ENCODE peak calls at places on chromosome 17, in eight cellular contexts. Q, K, F, S, R, J, B and C are unnamed samples.

GRCh38 chr17:79325707-79326106 is 251.1 kb downstream of the ENGASE start:
- DNase-seq in B (no peak), Q (no peak), J (no peak), S (no peak), K (no peak), R (no peak), F (no peak), C (no peak)

GRCh38 chr17:72536788-72537187 is 416.0 kb downstream of the SOX9 start:
- DNase-seq in S (no peak), J (no peak), R (no peak), K (no peak), Q (no peak), B (no peak), F (no peak), C (no peak)

GRCh38 chr17:64146418-64147109 is 16.6 kb upstream of the ERN1 start:
- DNase-seq in R (no peak), J (peak), S (peak), B (no peak), F (peak), K (peak), Q (peak), C (peak)

GRCh38 chr17:44363613-44364159 is at the start of gene FAM171A2:
- DNase-seq in S (peak), R (no peak), Q (peak), J (peak), K (peak), B (peak), F (peak), C (no peak)

GRCh38 chr17:50778471-50778870 is 11.2 kb upstream of the ANKRD40CL start:
- DNase-seq in Q (no peak), K (no peak), R (no peak), F (no peak), J (no peak), S (no peak), B (no peak), C (no peak)

GRCh38 chr17:40317345-40317873 is 8.4 kb downstream of the RARA start:
- DNase-seq in J (no peak), R (no peak), F (no peak), S (no peak), K (peak), B (no peak), Q (peak), C (no peak)

GRCh38 chr17:28357901-28358197 is 522 bp upstream of the POLDIP2 start:
- DNase-seq in S (no peak), F (no peak), Q (no peak), K (no peak), R (no peak), J (no peak), B (no peak), C (no peak)

GRCh38 chr17:70535986-70536385 is 366.7 kb downstream of the KCNJ2 start:
- DNase-seq in S (no peak), B (no peak), J (no peak), K (no peak), F (no peak), R (no peak), Q (peak), C (no peak)

GRCh38 chr17:19461139-19461538 is 50.1 kb downstream of the RNF112 start:
- DNase-seq in Q (no peak), R (no peak), K (no peak), S (no peak), J (no peak), F (no peak), B (no peak), C (no peak)

GRCh38 chr17:17606416-17607000 is 15.0 kb upstream of the PEMT start:
- DNase-seq in S (no peak), J (no peak), F (no peak), B (no peak), Q (no peak), R (no peak), K (peak), C (no peak)

GRCh38 chr17:56481654-56482053 is 111.8 kb upstream of the NOG start:
- DNase-seq in S (no peak), K (no peak), B (no peak), R (no peak), J (no peak), F (no peak), Q (no peak), C (no peak)

GRCh38 chr17:27407916-27408846 is 48.1 kb upstream of the KSR1 start:
- DNase-seq in S (no peak), R (no peak), J (no peak), Q (no peak), K (no peak), F (no peak), B (no peak), C (no peak)

GRCh38 chr17:62819511-62820221 is 11.6 kb upstream of the MARCHF10 start:
- DNase-seq in J (peak), K (no peak), F (no peak), R (peak), S (no peak), B (peak), Q (peak), C (no peak)

GRCh38 chr17:76385892-76386786 is 1.7 kb downstream of the SPHK1 start:
- DNase-seq in S (peak), K (peak), B (no peak), R (no peak), Q (peak), J (peak), F (peak), C (peak)

GRCh38 chr17:61235001-61235820 is 164.4 kb upstream of the TBX2 start:
- DNase-seq in F (no peak), Q (no peak), B (no peak), R (no peak), K (no peak), J (no peak), S (no peak), C (no peak)

GRCh38 chr17:40538019-40538935 is 27.0 kb downstream of the CCR7 start:
- DNase-seq in B (no peak), Q (peak), F (no peak), S (no peak), J (no peak), R (no peak), K (no peak), C (no peak)

GRCh38 chr17:2215616-2216364 is 87.8 kb downstream of the SMG6 start:
- DNase-seq in B (peak), Q (no peak), F (peak), S (peak), K (peak), R (no peak), J (no peak), C (peak)

GRCh38 chr17:76566613-76566943 is 19.1 kb downstream of the ST6GALNAC2 start:
- DNase-seq in B (no peak), F (no peak), K (no peak), J (no peak), R (no peak), S (no peak), Q (no peak), C (no peak)

GRCh38 chr17:50768348-50768761 is 1.0 kb upstream of the ANKRD40CL start:
- DNase-seq in F (no peak), Q (no peak), R (no peak), K (no peak), B (no peak), S (no peak), J (no peak), C (no peak)

GRCh38 chr17:49633762-49634486 is 44.0 kb downstream of the SPOP start:
- DNase-seq in R (no peak), B (no peak), F (no peak), Q (no peak), S (no peak), K (no peak), J (no peak), C (no peak)

GRCh38 chr17:43791589-43791988 is 11.4 kb downstream of the CFAP97D1 start:
- DNase-seq in B (no peak), J (no peak), S (no peak), F (no peak), K (peak), Q (no peak), R (peak), C (no peak)

GRCh38 chr17:78862073-78863023 is 21.7 kb upstream of the USP36 start:
- DNase-seq in R (peak), F (no peak), B (peak), S (no peak), K (peak), J (peak), Q (peak), C (no peak)

GRCh38 chr17:5033352-5034015 is 1.7 kb downstream of the SLC52A1 start:
- DNase-seq in B (no peak), J (no peak), S (no peak), F (no peak), R (no peak), Q (no peak), K (no peak), C (no peak)

GRCh38 chr17:5871666-5872065 is 198.5 kb upstream of the WSCD1 start:
- DNase-seq in J (no peak), Q (no peak), F (no peak), B (no peak), R (no peak), S (no peak), K (no peak), C (no peak)

GRCh38 chr17:45234641-45235040 is 13.0 kb downstream of the FMNL1 start:
- DNase-seq in R (no peak), K (peak), J (no peak), Q (peak), S (peak), B (no peak), F (no peak), C (no peak)

GRCh38 chr17:6231886-6232767 is 161.9 kb downstream of the WSCD1 start:
- DNase-seq in J (no peak), K (no peak), Q (peak), F (no peak), S (no peak), R (no peak), B (no peak), C (no peak)

GRCh38 chr17:45722161-45722560 is 62.0 kb upstream of the CRHR1 start:
- DNase-seq in K (peak), R (no peak), F (no peak), Q (no peak), B (no peak), J (no peak), S (no peak), C (no peak)

GRCh38 chr17:80474231-80474932 is 2.0 kb downstream of the NPTX1 start:
- DNase-seq in B (no peak), K (peak), R (no peak), S (peak), Q (peak), J (no peak), F (no peak), C (no peak)

GRCh38 chr17:34222732-34223486 is 32.2 kb upstream of the CCL2 start:
- DNase-seq in K (no peak), S (no peak), F (no peak), Q (no peak), R (no peak), J (no peak), B (no peak), C (no peak)

GRCh38 chr17:72865954-72866353 is 226.5 kb downstream of the SLC39A11 start:
- DNase-seq in B (no peak), K (no peak), R (no peak), Q (no peak), F (no peak), J (no peak), S (no peak), C (no peak)

GRCh38 chr17:81973432-81973831 is 4.0 kb upstream of the ASPSCR1 start:
- DNase-seq in R (no peak), S (no peak), Q (no peak), J (no peak), B (no peak), K (no peak), F (no peak), C (no peak)

GRCh38 chr17:45146616-45147101 is 1.6 kb upstream of the HEXIM1 start:
- DNase-seq in B (no peak), S (no peak), R (no peak), Q (peak), F (no peak), J (peak), K (no peak), C (no peak)

GRCh38 chr17:43940630-43941029 is 1.6 kb downstream of the PPY start:
- DNase-seq in B (no peak), R (no peak), J (no peak), K (peak), Q (no peak), F (no peak), S (peak), C (no peak)